ENCODE peak calls at places on chromosomes 3 and 15, in nine cellular contexts. M is prostate gland, I is Panc1, F is SK-N-SH, A is HepG2, O is transverse colon, B is sigmoid colon, T is stomach, C is GM23338. E is an unnamed sample.

GRCh38 chr15:22960587-22960986 is 19.6 kb downstream of the CYFIP1 start:
- DNase-seq in M (no peak), I (no peak), F (no peak), A (no peak), O (no peak), B (peak), T (no peak), C (no peak), E (no peak)

GRCh38 chr3:42032693-42033349 is 58.3 kb upstream of the TRAK1 start:
- DNase-seq in M (peak), I (no peak), F (peak), A (peak), O (peak), B (peak), T (peak), C (no peak), E (peak)

GRCh38 chr3:157110761-157111238 is 49.1 kb downstream of the CCNL1 start:
- DNase-seq in M (no peak), I (no peak), F (no peak), A (no peak), O (no peak), B (no peak), T (no peak), C (no peak), E (no peak)

GRCh38 chr3:30689202-30689641 is 82.8 kb downstream of the TGFBR2 start:
- DNase-seq in M (peak), I (no peak), F (peak), A (no peak), O (peak), B (no peak), T (peak), C (no peak), E (peak)

GRCh38 chr15:100100926-100101325 is 240.8 kb downstream of the ADAMTS17 start:
- DNase-seq in M (no peak), I (no peak), F (no peak), A (no peak), O (no peak), B (peak), T (no peak), C (no peak), E (no peak)

GRCh38 chr15:100266166-100266565 is 75.6 kb downstream of the ADAMTS17 start:
- DNase-seq in M (no peak), I (no peak), F (no peak), A (no peak), O (no peak), B (no peak), T (peak), C (no peak), E (no peak)

GRCh38 chr3:129051776-129052400 is 8.7 kb upstream of the GP9 start:
- DNase-seq in M (no peak), I (no peak), F (no peak), A (no peak), O (peak), B (no peak), T (peak), C (no peak), E (no peak)

GRCh38 chr3:108297636-108298035 is 1.3 kb downstream of the HHLA2 start:
- DNase-seq in M (no peak), I (no peak), F (no peak), A (no peak), O (no peak), B (no peak), T (peak), C (peak), E (no peak)

GRCh38 chr3:169813757-169814517 is 1.2 kb upstream of the LRRC34 start:
- DNase-seq in M (no peak), I (no peak), F (no peak), A (peak), O (peak), B (no peak), T (peak), C (peak), E (peak)

GRCh38 chr15:64697911-64698369 is 77.4 kb downstream of the RBPMS2 start:
- DNase-seq in M (no peak), I (no peak), F (no peak), A (no peak), O (no peak), B (no peak), T (no peak), C (no peak), E (no peak)

GRCh38 chr15:52803543-52804306 is 13.6 kb upstream of the ONECUT1 start:
- DNase-seq in M (no peak), I (no peak), F (no peak), A (no peak), O (no peak), B (no peak), T (no peak), C (peak), E (no peak)

GRCh38 chr3:114152519-114153151 is 26.2 kb downstream of the DRD3 start:
- DNase-seq in M (peak), I (peak), F (peak), A (peak), O (peak), B (peak), T (peak), C (peak), E (peak)

GRCh38 chr15:55281517-55282227 is 7.9 kb downstream of the RAB27A start:
- DNase-seq in M (no peak), I (no peak), F (no peak), A (no peak), O (no peak), B (no peak), T (no peak), C (no peak), E (no peak)

GRCh38 chr3:78314327-78314726 is 1274.4 kb downstream of the ROBO2 start:
- DNase-seq in M (no peak), I (no peak), F (no peak), A (no peak), O (no peak), B (no peak), T (no peak), C (no peak), E (no peak)

GRCh38 chr3:186497608-186498007 is 46.6 kb downstream of the CRYGS start:
- DNase-seq in M (no peak), I (no peak), F (no peak), A (no peak), O (no peak), B (no peak), T (no peak), C (no peak), E (no peak)

GRCh38 chr15:47439146-47439869 is 278.0 kb upstream of the SEMA6D start:
- DNase-seq in M (no peak), I (no peak), F (peak), A (no peak), O (no peak), B (no peak), T (no peak), C (no peak), E (peak)

GRCh38 chr3:124688580-124689454 is 41.4 kb upstream of the UMPS start:
- DNase-seq in M (peak), I (peak), F (peak), A (peak), O (peak), B (peak), T (peak), C (peak), E (peak)

GRCh38 chr15:81783586-81783985 is 262.2 kb downstream of the MEX3B start:
- DNase-seq in M (no peak), I (no peak), F (no peak), A (no peak), O (no peak), B (no peak), T (no peak), C (no peak), E (no peak)

GRCh38 chr3:5126586-5126985 is 4.5 kb downstream of the ARL8B start:
- DNase-seq in M (no peak), I (no peak), F (no peak), A (no peak), O (no peak), B (no peak), T (no peak), C (no peak), E (no peak)

GRCh38 chr3:188946351-188946750 is 225.4 kb upstream of the TPRG1 start:
- DNase-seq in M (no peak), I (no peak), F (no peak), A (no peak), O (no peak), B (no peak), T (no peak), C (no peak), E (no peak)

GRCh38 chr3:38397320-38397719 is 50.7 kb downstream of the XYLB start:
- DNase-seq in M (no peak), I (no peak), F (no peak), A (peak), O (no peak), B (no peak), T (no peak), C (peak), E (peak)

GRCh38 chr3:88725440-88725839 is 382.0 kb upstream of the EPHA3 start:
- DNase-seq in M (no peak), I (no peak), F (no peak), A (no peak), O (no peak), B (no peak), T (no peak), C (no peak), E (no peak)

GRCh38 chr3:51190827-51191226 is 194.3 kb upstream of the MANF start:
- DNase-seq in M (no peak), I (no peak), F (no peak), A (no peak), O (no peak), B (no peak), T (no peak), C (no peak), E (no peak)

GRCh38 chr3:196624008-196624790 is 15.3 kb upstream of the NRROS start:
- DNase-seq in M (no peak), I (no peak), F (no peak), A (no peak), O (no peak), B (no peak), T (no peak), C (no peak), E (no peak)

GRCh38 chr3:159245871-159246270 is 444.0 kb downstream of the MFSD1 start:
- DNase-seq in M (no peak), I (no peak), F (no peak), A (no peak), O (no peak), B (no peak), T (no peak), C (no peak), E (no peak)

GRCh38 chr3:184539801-184540440 is 21.7 kb upstream of the EPHB3 start:
- DNase-seq in M (no peak), I (no peak), F (no peak), A (no peak), O (no peak), B (peak), T (no peak), C (peak), E (no peak)

GRCh38 chr3:123883111-123883510 is 1.0 kb downstream of the MYLK start:
- DNase-seq in M (no peak), I (no peak), F (no peak), A (no peak), O (peak), B (no peak), T (no peak), C (no peak), E (no peak)

GRCh38 chr3:31462050-31462569 is 70.6 kb upstream of the STT3B start:
- DNase-seq in M (no peak), I (no peak), F (no peak), A (peak), O (peak), B (no peak), T (no peak), C (peak), E (peak)

GRCh38 chr3:187770224-187770623 is 25.0 kb upstream of the BCL6 start:
- DNase-seq in M (no peak), I (no peak), F (no peak), A (no peak), O (no peak), B (no peak), T (no peak), C (no peak), E (no peak)

GRCh38 chr3:60967141-60967540 is 284.1 kb downstream of the FHIT start:
- DNase-seq in M (no peak), I (no peak), F (no peak), A (peak), O (no peak), B (no peak), T (no peak), C (no peak), E (no peak)

GRCh38 chr3:112508860-112509259 is 9.6 kb upstream of the BTLA start:
- DNase-seq in M (no peak), I (no peak), F (no peak), A (no peak), O (no peak), B (no peak), T (no peak), C (no peak), E (no peak)

DNA sequence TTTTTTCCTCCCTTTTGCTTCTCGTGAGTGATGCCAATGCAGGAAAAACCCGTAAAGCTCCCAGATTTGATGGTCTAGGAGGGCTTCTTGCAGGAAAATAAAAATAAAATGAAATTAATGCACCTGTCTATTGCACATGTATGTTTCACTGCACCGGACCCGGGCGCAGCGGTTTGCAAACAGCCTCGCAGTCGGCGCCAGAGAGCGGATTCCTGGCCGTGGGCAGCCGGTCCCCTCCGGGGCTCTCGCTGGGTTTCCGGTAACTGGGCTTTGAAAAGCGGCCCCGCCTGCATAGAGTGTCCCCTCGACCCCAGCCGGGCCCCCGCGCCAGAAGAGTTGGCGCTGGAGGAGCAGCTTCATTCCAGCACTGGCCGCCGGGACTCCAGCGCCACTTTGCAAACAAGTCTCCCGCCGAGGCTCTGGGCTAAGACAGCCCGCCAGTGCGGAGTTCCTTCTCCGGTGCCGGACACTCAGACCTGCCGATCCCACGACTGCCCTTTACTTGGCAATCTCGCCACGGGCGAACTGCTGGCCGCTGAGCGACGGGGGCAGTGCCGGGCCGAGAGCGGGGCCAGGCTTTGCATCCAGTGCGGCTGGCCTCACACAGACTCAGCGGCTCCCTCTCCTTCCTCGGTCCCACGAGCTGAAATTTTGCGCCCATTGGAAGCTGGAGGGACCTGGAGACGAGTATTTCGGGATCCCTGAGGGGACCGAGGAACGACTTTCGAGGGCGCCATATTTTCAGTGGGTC is 225.9 kb upstream of the C2CD4B start:
- DNase-seq in M (peak), I (no peak), F (peak), A (peak), O (peak), B (peak), T (peak), C (peak), E (peak)
- TF ChIP-seq POLR2AphosphoS5 in M (no peak), I (no peak), F (no peak), A (no peak), O (no peak), B (no peak), T (no peak), C (peak), E (no peak)

DNA sequence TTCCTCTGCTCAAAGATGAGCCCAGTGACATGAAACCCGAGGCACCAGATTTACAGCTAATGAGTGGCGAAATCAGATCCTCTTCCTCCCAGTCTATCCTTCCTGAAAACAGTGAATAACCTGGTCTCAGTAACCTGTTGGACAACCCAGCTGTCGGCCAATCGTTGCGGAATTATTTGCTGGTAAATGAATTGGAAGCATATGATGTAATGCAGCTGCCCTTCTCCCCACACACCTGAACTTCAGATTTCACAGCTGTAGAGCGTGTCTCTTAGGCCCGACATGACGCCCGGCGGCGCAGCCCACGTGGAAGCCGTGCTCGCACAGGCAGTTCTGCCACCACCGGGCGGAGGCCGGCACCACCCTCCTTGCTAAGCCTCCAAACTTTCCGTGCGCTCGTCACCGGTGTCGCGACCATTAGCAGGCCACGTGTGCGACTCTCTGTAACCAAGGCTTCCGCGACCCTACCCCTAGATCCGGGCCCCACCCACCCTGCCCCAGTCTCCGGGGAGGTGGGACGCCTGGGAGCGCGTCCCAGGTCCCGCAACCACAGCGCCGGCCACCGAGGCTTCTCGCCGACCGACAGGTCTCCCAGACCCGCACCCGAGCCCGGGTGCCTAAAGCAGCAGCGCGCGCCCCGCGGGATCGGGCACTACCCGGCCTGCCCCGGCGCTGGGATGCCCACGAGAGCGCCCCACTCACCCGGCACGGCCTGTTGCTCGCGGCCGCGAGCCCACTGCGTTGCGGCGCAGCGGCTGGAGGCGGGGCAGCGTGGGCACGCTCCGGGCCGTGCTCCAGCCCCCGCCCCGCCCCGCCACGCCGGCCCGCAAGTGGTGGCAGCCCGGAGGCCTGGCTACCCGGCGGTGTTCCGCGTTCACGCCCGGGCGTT is at the start of gene RIOX2:
- DNase-seq in M (peak), I (peak), F (peak), A (peak), O (peak), B (peak), T (peak), C (peak), E (peak)
- TF ChIP-seq POLR2AphosphoS5 in M (peak), I (peak), F (peak), A (peak), O (peak), B (no peak), T (peak), C (peak), E (peak)

DNA sequence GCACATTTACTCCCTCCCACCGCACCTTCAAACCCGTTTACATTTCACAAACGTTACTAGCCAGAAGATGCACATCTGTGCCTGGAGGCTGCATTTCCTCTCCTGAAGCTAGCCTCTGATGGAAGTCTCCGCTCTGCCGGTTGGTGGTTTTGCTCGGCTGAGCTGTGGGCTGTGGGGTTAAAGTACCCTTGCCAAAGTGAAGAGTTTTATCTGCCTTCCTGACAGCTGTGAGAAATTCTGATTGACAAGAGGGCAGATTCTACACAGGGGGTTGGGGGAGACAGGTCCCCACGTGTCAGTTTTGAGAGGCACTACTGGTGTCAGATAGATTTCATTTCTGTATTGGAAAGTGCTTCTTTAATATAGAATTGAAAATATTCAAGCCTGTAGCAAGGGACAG is 200.9 kb upstream of the RGMA start:
- DNase-seq in M (no peak), I (no peak), F (no peak), A (no peak), O (no peak), B (peak), T (no peak), C (no peak), E (no peak)
- TF ChIP-seq POLR2AphosphoS5 in M (no peak), I (no peak), F (no peak), A (no peak), O (no peak), B (no peak), T (no peak), C (no peak), E (no peak)

DNA sequence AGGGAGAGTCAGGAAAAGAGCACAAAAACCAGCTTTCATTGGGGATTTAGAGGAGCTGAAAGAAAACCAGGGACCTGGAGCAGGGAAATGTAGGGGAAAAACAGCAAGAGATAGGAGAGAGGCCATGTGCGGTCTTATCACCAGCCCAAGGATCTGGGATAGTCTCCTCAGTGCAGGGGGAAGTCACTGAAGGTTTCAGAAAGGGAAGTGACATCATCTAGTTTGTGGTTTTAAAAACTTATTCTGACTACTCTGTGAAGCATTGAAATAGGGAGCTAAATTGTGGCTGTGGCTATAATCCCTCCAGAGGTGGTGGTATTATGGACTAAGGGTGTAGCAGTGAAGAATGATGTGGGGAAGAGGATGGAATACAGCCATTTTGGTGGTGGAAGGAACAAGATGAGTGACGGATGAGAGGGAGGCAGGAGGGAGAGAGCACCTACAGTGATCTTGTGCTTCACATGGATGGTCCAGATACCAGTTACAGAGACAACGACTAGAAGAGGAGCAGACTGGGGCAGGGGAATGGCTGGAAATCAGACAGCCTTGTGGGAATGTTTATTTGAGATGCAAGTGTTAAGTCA is 72.7 kb downstream of the HMG20A start:
- DNase-seq in M (no peak), I (no peak), F (no peak), A (no peak), O (no peak), B (no peak), T (no peak), C (no peak), E (peak)
- TF ChIP-seq POLR2AphosphoS5 in M (no peak), I (no peak), F (no peak), A (no peak), O (no peak), B (no peak), T (no peak), C (no peak), E (no peak)

GRCh38 chr15:37756407-37756806 is 178.0 kb upstream of the TMCO5A start:
- DNase-seq in M (no peak), I (no peak), F (no peak), A (no peak), O (no peak), B (no peak), T (no peak), C (no peak), E (no peak)
- TF ChIP-seq POLR2AphosphoS5 in M (no peak), I (no peak), F (no peak), A (no peak), O (no peak), B (no peak), T (no peak), C (no peak), E (no peak)

E was measured in endothelial cell of umbilical vein.